ENCODE peak calls at places on chromosome 22, in five cellular contexts. E is activated T-cell treated with anti-CD3 and anti-CD28 coated beads, Interleukin-2, amount 50 U/mL, for 72 hours; F is NCI-H187; S is pancreas; Q is endothelial cell of umbilical vein. C is an unnamed sample.
A peak's percentile ranks its signal among the peaks of the same experiment; 100 is the strongest.

GRCh38 chr22:50303848-50304527 is 3.5 kb downstream of the PLXNB2 start:
- DNase-seq in F (no peak), S (no peak), E (no peak), Q (no peak), C (peak; percentile 37)

GRCh38 chr22:49115186-49115585 is 712.5 kb downstream of the BRD1 start:
- DNase-seq in S (no peak), F (no peak), E (no peak), Q (no peak), C (no peak)

GRCh38 chr22:42366815-42367581 is 65.2 kb downstream of the NFAM1 start:
- DNase-seq in S (no peak), Q (no peak), E (no peak), F (no peak), C (no peak)

GRCh38 chr22:48612077-48612995 is 1215.3 kb downstream of the BRD1 start:
- DNase-seq in F (no peak), Q (no peak), S (no peak), E (no peak), C (no peak)

GRCh38 chr22:17563936-17564391 is 666 bp downstream of the SLC25A18 start:
- DNase-seq in F (no peak), S (no peak), Q (no peak), E (no peak), C (no peak)

GRCh38 chr22:36965716-36966115 is 52.3 kb downstream of the CSF2RB start:
- DNase-seq in E (no peak), S (peak; percentile 30), F (no peak), Q (no peak), C (no peak)

GRCh38 chr22:29524440-29525191 is 28.9 kb downstream of the THOC5 start:
- DNase-seq in Q (peak; percentile 10), S (no peak), F (no peak), E (peak; percentile 4), C (peak; percentile 47)

GRCh38 chr22:47128216-47129215 is 366.1 kb downstream of the TBC1D22A start:
- DNase-seq in S (peak; percentile 39), E (no peak), F (no peak), Q (no peak), C (no peak)

GRCh38 chr22:23565942-23566715 is 14.0 kb downstream of the IGLL1 start:
- DNase-seq in F (no peak), Q (no peak), S (peak; percentile 69), E (peak; percentile 1), C (no peak)

GRCh38 chr22:17918840-17919239 is 105.5 kb downstream of the MICAL3 start:
- DNase-seq in Q (no peak), E (no peak), F (no peak), S (no peak), C (no peak)

GRCh38 chr22:39646614-39647210 is 76.2 kb downstream of the CACNA1I start:
- DNase-seq in S (no peak), E (no peak), F (no peak), Q (no peak), C (no peak)

GRCh38 chr22:41695211-41695610 is 4.1 kb upstream of the MEI1 start:
- DNase-seq in E (no peak), S (no peak), F (no peak), Q (no peak), C (no peak)

GRCh38 chr22:29055192-29055830 is 6.3 kb downstream of the C22orf31 start:
- DNase-seq in F (no peak), Q (no peak), E (no peak), S (no peak), C (no peak)

GRCh38 chr22:20957118-20957690 is 9.9 kb upstream of the AIFM3 start:
- DNase-seq in S (peak; percentile 77), Q (no peak), E (no peak), F (no peak), C (no peak)

GRCh38 chr22:44822479-44822878 is 70.1 kb downstream of the ARHGAP8 start:
- DNase-seq in F (no peak), S (no peak), Q (no peak), E (no peak), C (no peak)

GRCh38 chr22:47678048-47678447 is 915.6 kb downstream of the TBC1D22A start:
- DNase-seq in E (no peak), F (no peak), Q (no peak), S (no peak), C (no peak)

GRCh38 chr22:47030881-47031627 is 268.6 kb downstream of the TBC1D22A start:
- DNase-seq in F (no peak), Q (no peak), E (no peak), S (peak; percentile 56), C (no peak)

GRCh38 chr22:17172172-17172833 is 13.2 kb upstream of the HDHD5 start:
- DNase-seq in Q (no peak), E (no peak), S (peak; percentile 72), F (no peak), C (no peak)

GRCh38 chr22:44587004-44587793 is 89.2 kb upstream of the RTL6 start:
- DNase-seq in S (peak; percentile 51), F (peak; percentile 60), Q (no peak), E (no peak), C (peak; percentile 33)

GRCh38 chr22:33888821-33889220 is 31.5 kb downstream of the LARGE1 start:
- DNase-seq in F (no peak), E (no peak), Q (no peak), S (no peak), C (no peak)

GRCh38 chr22:30868663-30869385 is 99.8 kb downstream of the MORC2 start:
- DNase-seq in S (peak; percentile 40), Q (peak; percentile 64), E (no peak), F (no peak), C (no peak)

GRCh38 chr22:50500452-50500851 is 7.0 kb downstream of the LMF2 start:
- DNase-seq in E (no peak), S (no peak), F (no peak), Q (no peak), C (no peak)

GRCh38 chr22:44452531-44453420 is 45.3 kb downstream of the RTL6 start:
- DNase-seq in Q (no peak), F (no peak), S (no peak), E (no peak), C (no peak)

GRCh38 chr22:32050678-32051515 is 7.8 kb downstream of the SLC5A1 start:
- DNase-seq in E (peak; percentile 86), S (no peak), F (no peak), Q (no peak), C (peak; percentile 62)

GRCh38 chr22:42388130-42388797 is 43.9 kb downstream of the NFAM1 start:
- DNase-seq in Q (no peak), F (peak; percentile 70), E (no peak), S (peak; percentile 54), C (no peak)

GRCh38 chr22:39381009-39381755 is 18.4 kb upstream of the TAB1 start:
- DNase-seq in Q (no peak), E (no peak), S (no peak), F (no peak), C (no peak)

GRCh38 chr22:19766506-19767426 is 6.2 kb downstream of the TBX1 start:
- DNase-seq in E (peak; percentile 72), F (no peak), S (peak; percentile 82), Q (no peak), C (peak; percentile 83)

GRCh38 chr22:36339171-36340065 is 48.3 kb downstream of the MYH9 start:
- DNase-seq in E (peak; percentile 51), S (no peak), F (no peak), Q (peak; percentile 52), C (peak; percentile 55)

GRCh38 chr22:47586038-47586437 is 823.6 kb downstream of the TBC1D22A start:
- DNase-seq in F (no peak), Q (no peak), S (no peak), E (no peak), C (no peak)

GRCh38 chr22:39109361-39109760 is 12.3 kb downstream of the APOBEC3H start:
- DNase-seq in E (no peak), Q (no peak), S (no peak), F (no peak), C (no peak)

GRCh38 chr22:37045958-37046357 is 5.6 kb upstream of the KCTD17 start:
- DNase-seq in Q (peak; percentile 42), F (no peak), E (no peak), S (no peak), C (peak; percentile 38)

C was measured in activated CD8-positive, alpha-beta T cell treated with anti-CD3 and anti-CD28 coated beads, Interleukin-2, amount 10 ng/mL, durations not matched to agents 7 days and 5 days.